ENCODE peak calls at places on chromosomes 12 and 14, in nine cellular contexts. L is frontal cortex, A is fibroblast of villous mesenchyme, Z is neural crest cell, T is heart right ventricle, S is fibroblast of mammary gland, V is NCI-H2171, F is cardiac fibroblast, R is astrocyte of the spinal cord. N is an unnamed sample.

GRCh38 chr12:57181561-57182155 is 34.2 kb upstream of the LRP1-AS start:
- DNase-seq in F (no peak), R (no peak), Z (no peak), S (peak), T (no peak), A (peak), L (no peak), V (no peak), N (no peak)

GRCh38 chr14:98133806-98134205 is 1138.2 kb downstream of the BCL11B start:
- DNase-seq in L (no peak), S (peak), F (no peak), A (no peak), V (no peak), T (no peak), Z (no peak), R (no peak), N (no peak)

GRCh38 chr12:10097521-10097920 is 1.3 kb downstream of the CLEC1A start:
- DNase-seq in R (peak), V (no peak), Z (no peak), F (no peak), L (no peak), T (no peak), S (no peak), A (peak), N (no peak)

GRCh38 chr12:69027411-69027811 is 94.4 kb upstream of the CPM start:
- DNase-seq in S (peak), L (no peak), V (no peak), A (no peak), R (peak), T (no peak), Z (no peak), F (peak), N (no peak)

GRCh38 chr12:5453471-5453870 is 21.6 kb downstream of the NTF3 start:
- DNase-seq in F (no peak), L (no peak), Z (no peak), V (no peak), A (peak), T (no peak), S (no peak), R (no peak), N (no peak)

GRCh38 chr12:132723764-132724140 is 13.1 kb downstream of the PGAM5 start:
- DNase-seq in S (peak), V (no peak), F (peak), T (no peak), Z (no peak), L (no peak), A (peak), R (peak), N (no peak)

GRCh38 chr12:54981796-54982195 is 2.8 kb downstream of the TESPA1 start:
- DNase-seq in F (no peak), S (no peak), A (no peak), T (no peak), R (no peak), L (no peak), Z (no peak), V (no peak), N (no peak)

GRCh38 chr14:73521229-73521628 is 15.7 kb upstream of the ACOT1 start:
- DNase-seq in S (no peak), V (no peak), A (no peak), F (no peak), Z (no peak), T (no peak), L (no peak), R (no peak), N (no peak)

GRCh38 chr12:131089526-131090253 is 136.0 kb downstream of the ADGRD1 start:
- DNase-seq in S (no peak), A (no peak), F (no peak), L (no peak), T (no peak), Z (no peak), V (no peak), R (no peak), N (peak)

GRCh38 chr12:10941916-10942607 is 3.0 kb upstream of the TAS2R14 start:
- DNase-seq in T (no peak), F (no peak), L (no peak), V (no peak), S (no peak), R (no peak), Z (no peak), A (no peak), N (peak)

GRCh38 chr12:123961585-123961984 is 11.0 kb downstream of the CCDC92 start:
- DNase-seq in A (no peak), F (no peak), L (no peak), V (no peak), S (no peak), Z (no peak), T (no peak), R (no peak), N (peak)

GRCh38 chr12:114626-115211 is 48.2 kb downstream of the IQSEC3 start:
- DNase-seq in S (no peak), R (no peak), A (no peak), L (no peak), F (no peak), V (no peak), Z (no peak), T (no peak), N (no peak)

GRCh38 chr12:131369094-131369845 is 341.6 kb upstream of the SFSWAP start:
- DNase-seq in V (no peak), F (no peak), Z (no peak), T (no peak), L (no peak), S (no peak), A (no peak), R (no peak), N (no peak)

GRCh38 chr14:104800600-104801283 is at the start of gene ZBTB42:
- DNase-seq in R (peak), A (peak), V (peak), F (peak), L (no peak), S (no peak), Z (no peak), T (peak), N (peak)

GRCh38 chr14:99945732-99946651 is 119.2 kb upstream of the EVL start:
- DNase-seq in V (peak), L (no peak), A (no peak), T (no peak), F (no peak), S (no peak), R (no peak), Z (no peak), N (peak)

GRCh38 chr14:103118663-103119404 is 4.4 kb upstream of the TNFAIP2 start:
- DNase-seq in R (no peak), F (no peak), S (no peak), V (no peak), T (peak), A (no peak), L (no peak), Z (no peak), N (peak)

GRCh38 chr12:54004063-54004840 is 4.3 kb downstream of the HOXC9 start:
- DNase-seq in R (no peak), T (no peak), Z (no peak), V (no peak), S (peak), L (no peak), A (no peak), F (no peak), N (no peak)

GRCh38 chr12:66051361-66051760 is 79.2 kb downstream of the LLPH start:
- DNase-seq in Z (no peak), S (no peak), R (no peak), F (no peak), L (no peak), A (no peak), T (no peak), V (no peak), N (no peak)

GRCh38 chr12:28536088-28536487 is 345.8 kb downstream of the CCDC91 start:
- DNase-seq in V (no peak), L (no peak), R (peak), S (peak), T (no peak), F (peak), A (peak), Z (no peak), N (no peak)

GRCh38 chr12:68400231-68400829 is 68.2 kb upstream of the MDM1 start:
- DNase-seq in V (peak), L (no peak), Z (no peak), R (no peak), A (no peak), S (no peak), F (no peak), T (no peak), N (peak)

N was measured in thyroid gland.